ENCODE peak calls at places on chromosomes 5 and 9, in seven cellular contexts. A, F, W, M, L, U and H are unnamed samples.
A peak's percentile ranks its signal among the peaks of the same experiment; 100 is the strongest.

GRCh38 chr5:50325237-50325832 is 115.8 kb downstream of the EMB start:
- DNase-seq in A (no peak), F (peak; percentile 28), W (peak; percentile 2), M (peak; percentile 19), L (peak; percentile 28), U (no peak), H (no peak)

GRCh38 chr5:68086443-68086842 is 129.1 kb upstream of the PIK3R1 start:
- DNase-seq in A (no peak), F (no peak), W (no peak), M (no peak), L (no peak), U (no peak), H (no peak)

GRCh38 chr9:109086221-109086620 is 33.5 kb downstream of the TMEM245 start:
- DNase-seq in A (no peak), F (peak; percentile 68), W (no peak), M (peak; percentile 27), L (no peak), U (peak; percentile 38), H (no peak)

GRCh38 chr9:75047506-75047905 is 19.4 kb upstream of the CARNMT1 start:
- DNase-seq in A (no peak), F (no peak), W (no peak), M (no peak), L (no peak), U (no peak), H (no peak)

GRCh38 chr9:111798786-111799185 is 4.0 kb upstream of the SHOC1 start:
- DNase-seq in A (no peak), F (peak; percentile 85), W (no peak), M (peak; percentile 48), L (no peak), U (no peak), H (no peak)

GRCh38 chr5:25614466-25614865 is 969.7 kb upstream of the CDH10 start:
- DNase-seq in A (no peak), F (no peak), W (no peak), M (no peak), L (no peak), U (no peak), H (no peak)

GRCh38 chr9:123225995-123226394 is 42.4 kb downstream of the STRBP start:
- DNase-seq in A (no peak), F (peak; percentile 58), W (no peak), M (no peak), L (no peak), U (no peak), H (no peak)

GRCh38 chr9:76608562-76609254 is 149.7 kb downstream of the GCNT1 start:
- DNase-seq in A (no peak), F (no peak), W (no peak), M (no peak), L (no peak), U (no peak), H (no peak)

GRCh38 chr9:14082732-14083131 is 231.2 kb downstream of the NFIB start:
- DNase-seq in A (no peak), F (no peak), W (no peak), M (no peak), L (no peak), U (no peak), H (no peak)

GRCh38 chr5:143652104-143652700 is 159.8 kb upstream of the HMHB1 start:
- DNase-seq in A (no peak), F (peak; percentile 16), W (no peak), M (no peak), L (no peak), U (no peak), H (no peak)

GRCh38 chr9:134307674-134308638 is 18.3 kb upstream of the RXRA start:
- DNase-seq in A (peak; percentile 48), F (no peak), W (no peak), M (no peak), L (no peak), U (no peak), H (no peak)

GRCh38 chr9:86519216-86519615 is 165.0 kb upstream of the TUT7 start:
- DNase-seq in A (no peak), F (peak; percentile 39), W (no peak), M (no peak), L (no peak), U (no peak), H (no peak)

GRCh38 chr9:2623046-2623865 is 1.7 kb downstream of the VLDLR start:
- DNase-seq in A (peak; percentile 33), F (peak; percentile 59), W (peak; percentile 68), M (peak; percentile 89), L (no peak), U (no peak), H (peak; percentile 74)

GRCh38 chr5:79858097-79858723 is 132.9 kb downstream of the MTX3 start:
- DNase-seq in A (peak; percentile 43), F (peak; percentile 55), W (peak; percentile 47), M (peak; percentile 56), L (peak; percentile 65), U (peak; percentile 23), H (peak; percentile 41)

GRCh38 chr5:37847978-37848425 is 8.2 kb upstream of the GDNF start:
- DNase-seq in A (peak; percentile 26), F (peak; percentile 77), W (no peak), M (peak; percentile 58), L (no peak), U (peak; percentile 49), H (no peak)

GRCh38 chr9:92492781-92493401 is 10.6 kb upstream of the ASPN start:
- DNase-seq in A (no peak), F (no peak), W (peak; percentile 39), M (no peak), L (no peak), U (no peak), H (no peak)

GRCh38 chr9:115400801-115401200 is 282.8 kb upstream of the TNC start:
- DNase-seq in A (no peak), F (peak; percentile 74), W (no peak), M (no peak), L (no peak), U (no peak), H (no peak)

GRCh38 chr9:2085719-2086515 is 70.8 kb downstream of the SMARCA2 start:
- DNase-seq in A (no peak), F (peak; percentile 36), W (peak; percentile 33), M (no peak), L (no peak), U (no peak), H (no peak)

GRCh38 chr5:115398726-115399125 is 102.3 kb upstream of the CCDC112 start:
- DNase-seq in A (no peak), F (peak; percentile 94), W (no peak), M (no peak), L (no peak), U (no peak), H (no peak)

GRCh38 chr9:69346596-69347390 is 21.8 kb downstream of the ENTREP1 start:
- DNase-seq in A (no peak), F (peak; percentile 7), W (no peak), M (no peak), L (no peak), U (no peak), H (no peak)

GRCh38 chr9:117795271-117795670 is 91.1 kb downstream of the TLR4 start:
- DNase-seq in A (no peak), F (no peak), W (no peak), M (no peak), L (no peak), U (no peak), H (no peak)

GRCh38 chr5:38660194-38660668 is 103.8 kb upstream of the LIFR start:
- DNase-seq in A (peak; percentile 6), F (no peak), W (no peak), M (peak; percentile 88), L (peak; percentile 38), U (no peak), H (no peak)

GRCh38 chr5:142492781-142493281 is 168.0 kb upstream of the SPRY4 start:
- DNase-seq in A (no peak), F (peak; percentile 41), W (no peak), M (no peak), L (no peak), U (no peak), H (no peak)

GRCh38 chr5:135891280-135891679 is 4.4 kb downstream of the IL9 start:
- DNase-seq in A (no peak), F (peak; percentile 33), W (no peak), M (no peak), L (no peak), U (no peak), H (no peak)
- TF ChIP-seq RFX5 in A (no peak), F (no peak), W (no peak), M (no peak), L (no peak), U (no peak), H (no peak)

GRCh38 chr5:1104327-1105006 is 7.4 kb downstream of the SLC12A7 start:
- DNase-seq in A (no peak), F (no peak), W (no peak), M (no peak), L (no peak), U (no peak), H (no peak)

GRCh38 chr5:1103505-1104326 is 8.1 kb downstream of the SLC12A7 start:
- DNase-seq in A (peak; percentile 47), F (no peak), W (no peak), M (no peak), L (peak; percentile 53), U (no peak), H (no peak)

GRCh38 chr5:1101991-1102713 is 9.7 kb downstream of the SLC12A7 start:
- DNase-seq in A (no peak), F (peak; percentile 18), W (no peak), M (no peak), L (peak; percentile 64), U (no peak), H (no peak)

GRCh38 chr5:1100652-1101574 is 10.9 kb downstream of the SLC12A7 start:
- DNase-seq in A (no peak), F (no peak), W (no peak), M (no peak), L (no peak), U (no peak), H (no peak)

DNA sequence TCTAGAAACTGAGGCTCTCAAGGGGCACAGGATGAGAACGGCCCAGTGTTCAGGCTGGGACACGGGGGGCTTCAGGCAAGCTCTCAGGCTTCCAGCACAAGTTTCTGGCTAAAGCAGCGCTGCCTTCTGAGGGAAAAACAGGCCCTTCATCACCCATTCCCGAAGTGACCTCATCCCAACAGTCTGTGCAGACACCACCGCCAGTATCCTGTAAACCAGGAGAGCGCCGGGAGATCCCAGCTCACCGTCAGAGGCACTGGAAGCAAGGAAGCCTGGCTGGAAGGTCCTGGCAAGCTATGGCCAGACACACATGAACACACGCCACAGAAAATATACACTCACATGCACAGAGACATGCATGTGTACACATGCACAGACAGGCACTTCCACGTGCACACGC is 8.8 kb downstream of the SLC12A7 start:
- DNase-seq in A (no peak), F (peak; percentile 31), W (no peak), M (no peak), L (no peak), U (no peak), H (no peak)
- TF ChIP-seq RFX5 in A (no peak), F (no peak), W (no peak), M (no peak), L (no peak), U (no peak), H (no peak)

DNA sequence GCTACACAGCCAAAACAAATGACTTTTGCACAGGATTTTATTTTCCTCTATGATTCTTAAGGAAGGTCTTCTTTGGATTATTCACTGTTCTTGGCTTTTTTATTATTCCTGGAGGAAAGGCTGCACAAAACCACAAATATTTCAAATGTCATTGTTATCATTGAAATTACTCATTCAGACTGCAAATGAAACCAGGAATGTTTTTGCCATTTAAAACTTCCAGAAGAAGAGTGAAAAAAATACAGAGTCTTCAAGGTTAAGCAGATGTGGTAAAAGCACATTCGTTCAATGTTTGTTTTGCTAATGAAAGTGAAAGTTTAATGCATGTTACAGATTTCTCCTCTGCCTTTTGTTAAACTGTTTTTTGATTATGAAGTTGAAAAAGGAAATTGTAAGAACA is 238.2 kb downstream of the TLE4 start:
- DNase-seq in A (no peak), F (peak; percentile 90), W (no peak), M (no peak), L (no peak), U (no peak), H (no peak)
- TF ChIP-seq RFX5 in A (no peak), F (no peak), W (no peak), M (no peak), L (no peak), U (no peak), H (no peak)

GRCh38 chr9:121690766-121691165 is 39.3 kb downstream of the DAB2IP start:
- DNase-seq in A (no peak), F (no peak), W (no peak), M (no peak), L (no peak), U (no peak), H (no peak)
- TF ChIP-seq RFX5 in A (no peak), F (no peak), W (no peak), M (no peak), L (no peak), U (no peak), H (no peak)